ENCODE peak calls at places on chromosomes 12 and 14, in seven cellular contexts. I, W, B, X, G, J and M are unnamed samples.

GRCh38 chr14:105167303-105168092 is 1.1 kb downstream of the JAG2 start:
- DNase-seq in I (no peak), J (peak; percentile 72), W (peak; percentile 43), B (peak; percentile 50), G (no peak), X (no peak), M (no peak)

GRCh38 chr14:31855262-31855661 is 221.8 kb upstream of the ARHGAP5 start:
- DNase-seq in J (no peak), B (no peak), I (no peak), G (no peak), X (no peak), W (no peak), M (no peak)

GRCh38 chr14:22852940-22853767 is 16.8 kb downstream of the MMP14 start:
- DNase-seq in X (peak; percentile 95), I (peak; percentile 93), J (peak; percentile 93), G (peak; percentile 94), B (peak; percentile 93), W (peak; percentile 93), M (peak; percentile 80)

GRCh38 chr12:64610660-64611429 is 550 bp downstream of the RASSF3 start:
- DNase-seq in X (peak; percentile 47), I (peak; percentile 52), W (peak; percentile 61), J (peak; percentile 73), G (peak; percentile 88), B (peak; percentile 76), M (peak; percentile 95)

GRCh38 chr12:108399514-108399913 is 60.4 kb upstream of the CMKLR1 start:
- DNase-seq in W (no peak), J (peak; percentile 80), X (peak; percentile 31), I (peak; percentile 65), G (no peak), B (no peak), M (no peak)

GRCh38 chr12:104237930-104238329 is 22.4 kb downstream of the TXNRD1 start:
- DNase-seq in I (no peak), B (no peak), G (no peak), W (no peak), X (no peak), J (no peak), M (no peak)

GRCh38 chr14:54173782-54174181 is 217.2 kb upstream of the BMP4 start:
- DNase-seq in W (no peak), I (no peak), B (no peak), X (no peak), J (no peak), G (no peak), M (no peak)

GRCh38 chr12:50127546-50127945 is 15.5 kb downstream of the COX14 start:
- DNase-seq in J (no peak), I (no peak), W (no peak), X (no peak), B (no peak), G (no peak), M (no peak)

GRCh38 chr14:80792756-80793155 is 148.8 kb downstream of the CEP128 start:
- DNase-seq in X (no peak), I (no peak), B (no peak), G (peak; percentile 16), W (no peak), J (no peak), M (no peak)

GRCh38 chr12:33588082-33588712 is 148.6 kb upstream of the SYT10 start:
- DNase-seq in B (peak; percentile 74), X (peak; percentile 57), G (no peak), W (no peak), J (no peak), I (no peak), M (no peak)

GRCh38 chr14:63960926-63961567 is 108.2 kb downstream of the SYNE2 start:
- DNase-seq in W (no peak), G (no peak), X (no peak), I (no peak), B (no peak), J (no peak), M (no peak)

GRCh38 chr12:132505105-132505851 is 15.3 kb downstream of the FBRSL1 start:
- DNase-seq in J (peak; percentile 77), G (peak; percentile 76), I (no peak), X (peak; percentile 37), W (peak; percentile 25), B (no peak), M (no peak)

GRCh38 chr14:61213930-61214329 is 67.2 kb downstream of the TMEM30B start:
- DNase-seq in W (no peak), G (no peak), I (no peak), X (no peak), B (no peak), J (no peak), M (no peak)

GRCh38 chr14:61438860-61439765 is 117.7 kb downstream of the PRKCH start:
- DNase-seq in I (peak; percentile 46), G (peak; percentile 78), X (peak; percentile 69), J (no peak), W (peak; percentile 53), B (peak; percentile 76), M (peak; percentile 74)

GRCh38 chr12:55906056-55906455 is 21.6 kb downstream of the PYM1 start:
- DNase-seq in G (no peak), X (no peak), I (no peak), J (no peak), W (no peak), B (no peak), M (peak; percentile 79)

GRCh38 chr12:102439391-102440108 is 40.8 kb downstream of the IGF1 start:
- DNase-seq in I (no peak), W (no peak), J (no peak), B (no peak), X (no peak), G (no peak), M (no peak)

GRCh38 chr12:24222968-24223367 is 273.5 kb upstream of the SOX5 start:
- DNase-seq in J (no peak), X (no peak), G (no peak), W (no peak), B (no peak), I (no peak), M (no peak)

GRCh38 chr12:24227550-24227949 is 278.1 kb upstream of the SOX5 start:
- DNase-seq in B (no peak), W (no peak), I (no peak), J (no peak), G (no peak), X (no peak), M (no peak)

GRCh38 chr12:24228371-24228770 is 278.9 kb upstream of the SOX5 start:
- DNase-seq in J (no peak), B (no peak), G (no peak), I (no peak), X (no peak), W (no peak), M (no peak)

GRCh38 chr12:24226745-24227350 is 277.4 kb upstream of the SOX5 start:
- DNase-seq in W (no peak), X (peak; percentile 44), I (no peak), B (no peak), J (no peak), G (no peak), M (peak; percentile 85)

DNA sequence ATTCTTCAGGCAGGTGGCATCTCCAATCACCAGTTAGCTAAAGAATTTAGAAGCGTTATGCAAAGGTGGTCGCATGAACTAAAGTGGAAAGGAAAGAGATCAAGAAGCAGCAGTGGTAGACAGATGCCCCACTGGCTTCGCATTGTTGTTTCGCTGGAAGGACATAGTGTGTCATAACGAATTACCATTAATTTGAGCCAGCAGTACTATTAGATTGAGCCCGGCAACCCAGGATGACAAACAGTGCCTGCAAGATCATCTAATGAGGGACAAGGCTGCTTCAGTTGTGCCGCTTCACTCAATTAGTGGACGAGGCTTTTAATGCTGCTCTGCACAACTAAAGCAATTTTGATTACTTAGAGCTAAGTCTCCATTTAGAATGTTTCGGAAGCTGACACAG is 274.5 kb upstream of the SOX5 start:
- DNase-seq in W (no peak), G (no peak), I (no peak), X (no peak), J (no peak), B (no peak), M (no peak)
- H3K27ac ChIP-seq in W (no peak overlapping the region), G (no peak overlapping the region), I (no peak overlapping the region), X (no peak overlapping the region), J (no peak overlapping the region), B (no peak overlapping the region), M (no peak overlapping the region)

DNA sequence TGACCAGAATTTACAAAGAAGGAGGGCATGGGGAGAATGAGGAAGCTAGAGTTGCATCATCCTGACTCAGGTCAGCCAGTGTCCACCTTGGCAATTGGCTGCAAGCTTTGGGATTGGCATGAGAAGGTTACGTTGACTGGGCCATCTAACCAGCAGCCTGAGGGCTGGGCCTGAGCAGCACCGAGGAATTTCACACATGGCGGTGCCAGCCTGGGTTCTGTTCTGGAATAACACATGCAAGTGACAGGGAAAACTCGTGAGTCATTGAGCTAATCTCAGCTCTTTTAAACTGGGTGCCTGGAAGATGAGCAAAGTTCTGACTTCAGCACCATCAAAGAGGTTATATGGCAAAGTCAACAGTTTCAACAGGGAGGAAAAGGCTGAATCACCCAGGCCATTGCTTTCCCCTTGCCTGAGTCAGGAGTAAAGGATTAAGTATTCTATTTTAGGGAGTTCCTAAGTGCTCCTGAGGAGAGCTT is 543.2 kb upstream of the TBX3 start:
- DNase-seq in W (no peak), I (no peak), X (no peak), J (peak; percentile 90), B (no peak), G (no peak), M (peak; percentile 88)
- H3K27ac ChIP-seq in W (no peak overlapping the region), I (no peak overlapping the region), X (no peak overlapping the region), J (peak overlapping the region; percentile 88), B (no peak overlapping the region), G (no peak overlapping the region), M (peak overlapping the region; percentile 37)

GRCh38 chr14:58901826-58902225 is 264.1 kb downstream of the DACT1 start:
- DNase-seq in J (no peak), X (no peak), B (no peak), W (no peak), I (no peak), G (no peak), M (no peak)

GRCh38 chr14:58904771-58905170 is 267.0 kb downstream of the DACT1 start:
- DNase-seq in B (no peak), J (no peak), G (no peak), X (no peak), W (no peak), I (no peak), M (peak; percentile 26)

GRCh38 chr14:58899317-58899713 is 261.6 kb downstream of the DACT1 start:
- DNase-seq in B (no peak), J (no peak), W (no peak), I (no peak), X (no peak), G (no peak), M (peak; percentile 43)

DNA sequence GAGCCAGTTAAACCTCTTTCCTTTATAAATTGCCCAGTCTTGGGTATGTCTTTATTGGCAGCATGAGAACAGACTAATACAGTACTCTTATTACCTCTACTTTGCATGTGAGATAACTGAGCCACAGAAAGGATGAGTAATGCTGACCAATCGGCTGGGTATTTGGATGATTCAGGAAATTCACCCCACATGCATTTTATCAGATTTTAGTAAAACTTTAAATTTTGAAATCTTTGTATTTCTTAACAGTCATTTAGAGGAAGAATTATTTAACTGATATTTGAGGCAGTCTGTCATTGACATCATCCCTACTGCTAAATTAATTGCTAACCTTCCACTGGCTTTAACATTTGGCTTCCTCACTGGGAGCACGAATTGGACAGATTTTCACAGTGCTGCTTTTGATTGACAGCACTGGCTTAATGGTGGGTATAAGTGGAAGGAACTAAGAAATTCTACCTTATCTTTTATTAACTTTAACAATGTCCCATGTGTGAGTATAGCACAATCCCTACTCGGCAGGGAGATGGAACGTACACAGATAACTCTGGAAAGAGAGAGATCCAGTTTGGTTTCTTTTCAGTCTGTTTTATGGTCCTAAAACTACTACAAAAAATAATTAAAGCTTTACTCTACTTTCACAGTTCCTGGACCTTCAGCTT is 261.0 kb downstream of the DACT1 start:
- DNase-seq in J (no peak), W (no peak), X (no peak), B (no peak), G (no peak), I (no peak), M (no peak)
- H3K27ac ChIP-seq in J (no peak overlapping the region), W (no peak overlapping the region), X (no peak overlapping the region), B (no peak overlapping the region), G (no peak overlapping the region), I (no peak overlapping the region), M (peak overlapping the region; percentile 98)

GRCh38 chr12:57216014-57216891 is at the start of gene NXPH4:
- DNase-seq in X (peak; percentile 25), B (peak; percentile 86), W (peak; percentile 60), J (no peak), G (no peak), I (no peak), M (peak; percentile 95)
- H3K27ac ChIP-seq in X (no peak within 1 kb of the TSS), B (no peak within 1 kb of the TSS), W (no peak within 1 kb of the TSS), J (no peak within 1 kb of the TSS), G (no peak within 1 kb of the TSS), I (no peak within 1 kb of the TSS), M (no peak within 1 kb of the TSS)